ENCODE peak calls at places on chromosomes 1 and 21, in six cellular contexts. H is Peyer's patch; M is lung; R is suprapubic skin; C is CD4-positive, alpha-beta T cell; I is H54. S is an unnamed sample.

GRCh38 chr1:43522431-43522775 is 8.3 kb upstream of the PTPRF start:
- DNase-seq in M (no peak), I (no peak), H (no peak), R (no peak), C (no peak), S (no peak)

GRCh38 chr21:25689226-25689625 is 45.5 kb downstream of the ATP5PF start:
- DNase-seq in C (no peak), R (no peak), I (no peak), H (no peak), M (no peak), S (no peak)

GRCh38 chr1:213186168-213186567 is 135.1 kb downstream of the RPS6KC1 start:
- DNase-seq in C (no peak), M (no peak), I (no peak), R (no peak), H (no peak), S (no peak)

GRCh38 chr1:12166834-12167492 is at the start of gene TNFRSF1B:
- DNase-seq in C (peak), M (peak), H (peak), I (no peak), R (no peak), S (peak)

GRCh38 chr1:157499516-157499915 is 52.8 kb downstream of the FCRL5 start:
- DNase-seq in H (no peak), I (no peak), M (no peak), C (no peak), R (no peak), S (no peak)

GRCh38 chr1:74522143-74522542 is 9.7 kb upstream of the LRRC53 start:
- DNase-seq in M (no peak), I (no peak), H (no peak), R (no peak), C (no peak), S (no peak)

GRCh38 chr1:86515597-86515996 is 31.3 kb upstream of the CLCA4 start:
- DNase-seq in I (peak), C (no peak), H (no peak), R (no peak), M (no peak), S (no peak)

GRCh38 chr1:232568331-232568852 is 61.5 kb downstream of the SIPA1L2 start:
- DNase-seq in C (no peak), M (no peak), I (no peak), R (no peak), H (no peak), S (no peak)

GRCh38 chr1:65165269-65166002 is 17.4 kb downstream of the AK4 start:
- DNase-seq in H (no peak), M (no peak), I (no peak), R (peak), C (no peak), S (no peak)

GRCh38 chr1:24903011-24903461 is 27.0 kb downstream of the RUNX3 start:
- DNase-seq in I (no peak), M (no peak), C (no peak), R (peak), H (no peak), S (no peak)

GRCh38 chr1:234962340-234962989 is 166.2 kb downstream of the TOMM20 start:
- DNase-seq in C (no peak), I (peak), M (no peak), R (peak), H (peak), S (no peak)

GRCh38 chr1:100188617-100189016 is 10.6 kb upstream of the LRRC39 start:
- DNase-seq in R (no peak), C (no peak), M (no peak), I (no peak), H (no peak), S (no peak)

GRCh38 chr1:212545941-212546638 is 62.5 kb upstream of the ATF3 start:
- DNase-seq in H (no peak), R (peak), M (no peak), C (no peak), I (no peak), S (no peak)

GRCh38 chr1:57424231-57425027 is 569 bp upstream of the DAB1 start:
- DNase-seq in H (no peak), M (no peak), I (no peak), C (no peak), R (no peak), S (no peak)

GRCh38 chr1:161119379-161120061 is 1.6 kb downstream of the NIT1 start:
- DNase-seq in I (no peak), R (no peak), H (no peak), M (no peak), C (peak), S (peak)

GRCh38 chr1:15919316-15919715 is 56.6 kb downstream of the ZBTB17 start:
- DNase-seq in I (no peak), M (no peak), C (peak), R (no peak), H (peak), S (no peak)

GRCh38 chr1:221097479-221098281 is 218.4 kb downstream of the HLX start:
- DNase-seq in H (no peak), M (no peak), C (no peak), I (no peak), R (no peak), S (no peak)

GRCh38 chr1:197544553-197544952 is 230.7 kb downstream of the DENND1B start:
- DNase-seq in M (no peak), H (no peak), C (no peak), I (no peak), R (no peak), S (no peak)

GRCh38 chr1:1628656-1629429 is 3.1 kb upstream of the MMP23B start:
- DNase-seq in H (peak), I (no peak), R (peak), M (no peak), C (peak), S (no peak)

GRCh38 chr1:36369061-36369470 is 16.7 kb downstream of the STK40 start:
- DNase-seq in M (peak), C (peak), R (peak), I (peak), H (peak), S (peak)